ENCODE peak calls at places on chromosomes 13 and 19, in nine cellular contexts. One of them, this sample, is unnamed.

GRCh38 chr13:49026851-49027250 is 51.1 kb downstream of the FNDC3A start:
- DNase-seq in activated T-cell treated with anti-CD3 and anti-CD28 coated beads for 1 hour: no peak
- DNase-seq in IMR-90: peak; percentile 48
- DNase-seq in activated CD4-positive, alpha-beta T cell treated with anti-CD3 and anti-CD28 coated beads, Interleukin-2, amount 50 U/mL, for 24 hours: no peak
- DNase-seq in CD4-positive, alpha-beta memory T cell: no peak
- DNase-seq in foreskin melanocyte: no peak
- DNase-seq in A172: no peak
- DNase-seq in GM19239: no peak
- DNase-seq in stimulated activated CD4-positive, alpha-beta T cell treated with anti-CD3 and anti-CD28 coated beads, Interleukin-1b, Interleukin-23, amount 100 ng/mL, for 1 hour: no peak
- DNase-seq in this sample: no peak

GRCh38 chr19:29680937-29681336 is 15.7 kb downstream of the PLEKHF1 start:
- DNase-seq in activated T-cell treated with anti-CD3 and anti-CD28 coated beads for 1 hour: no peak
- DNase-seq in IMR-90: no peak
- DNase-seq in activated CD4-positive, alpha-beta T cell treated with anti-CD3 and anti-CD28 coated beads, Interleukin-2, amount 50 U/mL, for 24 hours: no peak
- DNase-seq in CD4-positive, alpha-beta memory T cell: no peak
- DNase-seq in foreskin melanocyte: no peak
- DNase-seq in A172: no peak
- DNase-seq in GM19239: no peak
- DNase-seq in stimulated activated CD4-positive, alpha-beta T cell treated with anti-CD3 and anti-CD28 coated beads, Interleukin-1b, Interleukin-23, amount 100 ng/mL, for 1 hour: no peak
- DNase-seq in this sample: no peak

GRCh38 chr19:40565355-40565754 is 11.3 kb upstream of the SHKBP1 start:
- DNase-seq in activated T-cell treated with anti-CD3 and anti-CD28 coated beads for 1 hour: no peak
- DNase-seq in IMR-90: no peak
- DNase-seq in activated CD4-positive, alpha-beta T cell treated with anti-CD3 and anti-CD28 coated beads, Interleukin-2, amount 50 U/mL, for 24 hours: no peak
- DNase-seq in CD4-positive, alpha-beta memory T cell: no peak
- DNase-seq in foreskin melanocyte: no peak
- DNase-seq in A172: no peak
- DNase-seq in GM19239: no peak
- DNase-seq in stimulated activated CD4-positive, alpha-beta T cell treated with anti-CD3 and anti-CD28 coated beads, Interleukin-1b, Interleukin-23, amount 100 ng/mL, for 1 hour: no peak
- DNase-seq in this sample: no peak

GRCh38 chr19:43634877-43635560 is 4.6 kb downstream of the CADM4 start:
- DNase-seq in activated T-cell treated with anti-CD3 and anti-CD28 coated beads for 1 hour: no peak
- DNase-seq in IMR-90: no peak
- DNase-seq in activated CD4-positive, alpha-beta T cell treated with anti-CD3 and anti-CD28 coated beads, Interleukin-2, amount 50 U/mL, for 24 hours: no peak
- DNase-seq in CD4-positive, alpha-beta memory T cell: no peak
- DNase-seq in foreskin melanocyte: peak; percentile 45
- DNase-seq in A172: no peak
- DNase-seq in GM19239: no peak
- DNase-seq in stimulated activated CD4-positive, alpha-beta T cell treated with anti-CD3 and anti-CD28 coated beads, Interleukin-1b, Interleukin-23, amount 100 ng/mL, for 1 hour: no peak
- DNase-seq in this sample: no peak

GRCh38 chr13:95281258-95281602 is 20.0 kb downstream of the ABCC4 start:
- DNase-seq in activated T-cell treated with anti-CD3 and anti-CD28 coated beads for 1 hour: no peak
- DNase-seq in IMR-90: no peak
- DNase-seq in activated CD4-positive, alpha-beta T cell treated with anti-CD3 and anti-CD28 coated beads, Interleukin-2, amount 50 U/mL, for 24 hours: no peak
- DNase-seq in CD4-positive, alpha-beta memory T cell: no peak
- DNase-seq in foreskin melanocyte: no peak
- DNase-seq in A172: no peak
- DNase-seq in GM19239: no peak
- DNase-seq in stimulated activated CD4-positive, alpha-beta T cell treated with anti-CD3 and anti-CD28 coated beads, Interleukin-1b, Interleukin-23, amount 100 ng/mL, for 1 hour: no peak
- DNase-seq in this sample: no peak

GRCh38 chr19:7645159-7645558 is 8.2 kb downstream of the STXBP2 start:
- DNase-seq in activated T-cell treated with anti-CD3 and anti-CD28 coated beads for 1 hour: no peak
- DNase-seq in IMR-90: no peak
- DNase-seq in activated CD4-positive, alpha-beta T cell treated with anti-CD3 and anti-CD28 coated beads, Interleukin-2, amount 50 U/mL, for 24 hours: no peak
- DNase-seq in CD4-positive, alpha-beta memory T cell: no peak
- DNase-seq in foreskin melanocyte: no peak
- DNase-seq in A172: no peak
- DNase-seq in GM19239: no peak
- DNase-seq in stimulated activated CD4-positive, alpha-beta T cell treated with anti-CD3 and anti-CD28 coated beads, Interleukin-1b, Interleukin-23, amount 100 ng/mL, for 1 hour: no peak
- DNase-seq in this sample: no peak

GRCh38 chr13:59745395-59745788 is 418.3 kb downstream of the DIAPH3 start:
- DNase-seq in activated T-cell treated with anti-CD3 and anti-CD28 coated beads for 1 hour: no peak
- DNase-seq in IMR-90: peak; percentile 78
- DNase-seq in activated CD4-positive, alpha-beta T cell treated with anti-CD3 and anti-CD28 coated beads, Interleukin-2, amount 50 U/mL, for 24 hours: no peak
- DNase-seq in CD4-positive, alpha-beta memory T cell: no peak
- DNase-seq in foreskin melanocyte: no peak
- DNase-seq in A172: no peak
- DNase-seq in GM19239: no peak
- DNase-seq in stimulated activated CD4-positive, alpha-beta T cell treated with anti-CD3 and anti-CD28 coated beads, Interleukin-1b, Interleukin-23, amount 100 ng/mL, for 1 hour: no peak
- DNase-seq in this sample: no peak

GRCh38 chr19:8449830-8450229 is 5.1 kb downstream of the HNRNPM start:
- DNase-seq in activated T-cell treated with anti-CD3 and anti-CD28 coated beads for 1 hour: no peak
- DNase-seq in IMR-90: no peak
- DNase-seq in activated CD4-positive, alpha-beta T cell treated with anti-CD3 and anti-CD28 coated beads, Interleukin-2, amount 50 U/mL, for 24 hours: no peak
- DNase-seq in CD4-positive, alpha-beta memory T cell: no peak
- DNase-seq in foreskin melanocyte: no peak
- DNase-seq in A172: no peak
- DNase-seq in GM19239: no peak
- DNase-seq in stimulated activated CD4-positive, alpha-beta T cell treated with anti-CD3 and anti-CD28 coated beads, Interleukin-1b, Interleukin-23, amount 100 ng/mL, for 1 hour: no peak
- DNase-seq in this sample: no peak

GRCh38 chr13:101049166-101049850 is 367.0 kb downstream of the NALCN start:
- DNase-seq in activated T-cell treated with anti-CD3 and anti-CD28 coated beads for 1 hour: no peak
- DNase-seq in IMR-90: no peak
- DNase-seq in activated CD4-positive, alpha-beta T cell treated with anti-CD3 and anti-CD28 coated beads, Interleukin-2, amount 50 U/mL, for 24 hours: no peak
- DNase-seq in CD4-positive, alpha-beta memory T cell: no peak
- DNase-seq in foreskin melanocyte: no peak
- DNase-seq in A172: no peak
- DNase-seq in GM19239: no peak
- DNase-seq in stimulated activated CD4-positive, alpha-beta T cell treated with anti-CD3 and anti-CD28 coated beads, Interleukin-1b, Interleukin-23, amount 100 ng/mL, for 1 hour: no peak
- DNase-seq in this sample: no peak

GRCh38 chr13:40082644-40083043 is 427.2 kb downstream of the COG6 start:
- DNase-seq in activated T-cell treated with anti-CD3 and anti-CD28 coated beads for 1 hour: no peak
- DNase-seq in IMR-90: no peak
- DNase-seq in activated CD4-positive, alpha-beta T cell treated with anti-CD3 and anti-CD28 coated beads, Interleukin-2, amount 50 U/mL, for 24 hours: no peak
- DNase-seq in CD4-positive, alpha-beta memory T cell: no peak
- DNase-seq in foreskin melanocyte: no peak
- DNase-seq in A172: no peak
- DNase-seq in GM19239: no peak
- DNase-seq in stimulated activated CD4-positive, alpha-beta T cell treated with anti-CD3 and anti-CD28 coated beads, Interleukin-1b, Interleukin-23, amount 100 ng/mL, for 1 hour: no peak
- DNase-seq in this sample: no peak

GRCh38 chr13:109628251-109628699 is 158.1 kb downstream of the IRS2 start:
- DNase-seq in activated T-cell treated with anti-CD3 and anti-CD28 coated beads for 1 hour: no peak
- DNase-seq in IMR-90: peak; percentile 61
- DNase-seq in activated CD4-positive, alpha-beta T cell treated with anti-CD3 and anti-CD28 coated beads, Interleukin-2, amount 50 U/mL, for 24 hours: no peak
- DNase-seq in CD4-positive, alpha-beta memory T cell: no peak
- DNase-seq in foreskin melanocyte: no peak
- DNase-seq in A172: peak; percentile 84
- DNase-seq in GM19239: no peak
- DNase-seq in stimulated activated CD4-positive, alpha-beta T cell treated with anti-CD3 and anti-CD28 coated beads, Interleukin-1b, Interleukin-23, amount 100 ng/mL, for 1 hour: no peak
- DNase-seq in this sample: peak; percentile 48

GRCh38 chr13:44790289-44790688 is 199.0 kb downstream of the NUFIP1 start:
- DNase-seq in activated T-cell treated with anti-CD3 and anti-CD28 coated beads for 1 hour: no peak
- DNase-seq in IMR-90: no peak
- DNase-seq in activated CD4-positive, alpha-beta T cell treated with anti-CD3 and anti-CD28 coated beads, Interleukin-2, amount 50 U/mL, for 24 hours: no peak
- DNase-seq in CD4-positive, alpha-beta memory T cell: no peak
- DNase-seq in foreskin melanocyte: no peak
- DNase-seq in A172: no peak
- DNase-seq in GM19239: no peak
- DNase-seq in stimulated activated CD4-positive, alpha-beta T cell treated with anti-CD3 and anti-CD28 coated beads, Interleukin-1b, Interleukin-23, amount 100 ng/mL, for 1 hour: no peak
- DNase-seq in this sample: no peak

GRCh38 chr19:39409207-39409885 is 2.7 kb downstream of the ZFP36 start:
- DNase-seq in activated T-cell treated with anti-CD3 and anti-CD28 coated beads for 1 hour: peak; percentile 84
- DNase-seq in IMR-90: peak; percentile 61
- DNase-seq in activated CD4-positive, alpha-beta T cell treated with anti-CD3 and anti-CD28 coated beads, Interleukin-2, amount 50 U/mL, for 24 hours: peak; percentile 65
- DNase-seq in CD4-positive, alpha-beta memory T cell: no peak
- DNase-seq in foreskin melanocyte: no peak
- DNase-seq in A172: peak; percentile 31
- DNase-seq in GM19239: no peak
- DNase-seq in stimulated activated CD4-positive, alpha-beta T cell treated with anti-CD3 and anti-CD28 coated beads, Interleukin-1b, Interleukin-23, amount 100 ng/mL, for 1 hour: peak; percentile 58
- DNase-seq in this sample: no peak

GRCh38 chr19:34645551-34645950 is 31.4 kb downstream of the SCGB2B2 start:
- DNase-seq in activated T-cell treated with anti-CD3 and anti-CD28 coated beads for 1 hour: no peak
- DNase-seq in IMR-90: no peak
- DNase-seq in activated CD4-positive, alpha-beta T cell treated with anti-CD3 and anti-CD28 coated beads, Interleukin-2, amount 50 U/mL, for 24 hours: no peak
- DNase-seq in CD4-positive, alpha-beta memory T cell: no peak
- DNase-seq in foreskin melanocyte: no peak
- DNase-seq in A172: no peak
- DNase-seq in GM19239: no peak
- DNase-seq in stimulated activated CD4-positive, alpha-beta T cell treated with anti-CD3 and anti-CD28 coated beads, Interleukin-1b, Interleukin-23, amount 100 ng/mL, for 1 hour: no peak
- DNase-seq in this sample: no peak

GRCh38 chr13:87169337-87169736 is 501.8 kb upstream of the SLITRK5 start:
- DNase-seq in activated T-cell treated with anti-CD3 and anti-CD28 coated beads for 1 hour: no peak
- DNase-seq in IMR-90: no peak
- DNase-seq in activated CD4-positive, alpha-beta T cell treated with anti-CD3 and anti-CD28 coated beads, Interleukin-2, amount 50 U/mL, for 24 hours: no peak
- DNase-seq in CD4-positive, alpha-beta memory T cell: no peak
- DNase-seq in foreskin melanocyte: no peak
- DNase-seq in A172: no peak
- DNase-seq in GM19239: no peak
- DNase-seq in stimulated activated CD4-positive, alpha-beta T cell treated with anti-CD3 and anti-CD28 coated beads, Interleukin-1b, Interleukin-23, amount 100 ng/mL, for 1 hour: no peak
- DNase-seq in this sample: no peak

GRCh38 chr19:831407-832369 is 4.1 kb downstream of the AZU1 start:
- DNase-seq in activated T-cell treated with anti-CD3 and anti-CD28 coated beads for 1 hour: no peak
- DNase-seq in IMR-90: no peak
- DNase-seq in activated CD4-positive, alpha-beta T cell treated with anti-CD3 and anti-CD28 coated beads, Interleukin-2, amount 50 U/mL, for 24 hours: no peak
- DNase-seq in CD4-positive, alpha-beta memory T cell: no peak
- DNase-seq in foreskin melanocyte: no peak
- DNase-seq in A172: no peak
- DNase-seq in GM19239: no peak
- DNase-seq in stimulated activated CD4-positive, alpha-beta T cell treated with anti-CD3 and anti-CD28 coated beads, Interleukin-1b, Interleukin-23, amount 100 ng/mL, for 1 hour: no peak
- DNase-seq in this sample: no peak